ENCODE peak calls at places on chromosome 1, in six cellular contexts. X is neuronal stem cell, I is upper lobe of right lung, H is PC-9, S is NT2/D1, D is Karpas-422. A is an unnamed sample. For H3K4me1, the result is how much of the 10 kb centered on the place peaks cover.

GRCh38 chr1:27527857-27528700 is 38.1 kb upstream of the WASF2 start:
- DNase-seq in X (peak), I (peak), H (peak), S (no peak), D (peak), A (peak)

GRCh38 chr1:22018583-22019559 is 17.4 kb downstream of the CELA3A start:
- DNase-seq in X (no peak), I (no peak), H (peak), S (no peak), D (peak), A (no peak)

GRCh38 chr1:201184734-201185453 is 5.7 kb upstream of the IGFN1 start:
- DNase-seq in X (peak), I (no peak), H (peak), S (peak), D (peak), A (peak)

GRCh38 chr1:106651028-106651752 is 405.3 kb upstream of the PRMT6 start:
- DNase-seq in X (no peak), I (no peak), H (no peak), S (no peak), D (no peak), A (no peak)

GRCh38 chr1:100528861-100529260 is 9.1 kb upstream of the GPR88 start:
- DNase-seq in X (no peak), I (no peak), H (no peak), S (no peak), D (no peak), A (no peak)

GRCh38 chr1:21647431-21648373 is 21.5 kb downstream of the RAP1GAP start:
- DNase-seq in X (peak), I (no peak), H (peak), S (peak), D (peak), A (peak)

GRCh38 chr1:102120910-102121309 is 124.2 kb upstream of the OLFM3 start:
- DNase-seq in X (no peak), I (no peak), H (no peak), S (no peak), D (no peak), A (no peak)

GRCh38 chr1:221913351-221913750 is 171.5 kb upstream of the DUSP10 start:
- DNase-seq in X (no peak), I (no peak), H (no peak), S (no peak), D (no peak), A (no peak)

GRCh38 chr1:28417441-28418277 is 48.1 kb downstream of the PHACTR4 start:
- DNase-seq in X (no peak), I (no peak), H (peak), S (no peak), D (peak), A (no peak)

GRCh38 chr1:25706146-25707089 is 89.8 kb downstream of the MAN1C1 start:
- DNase-seq in X (no peak), I (no peak), H (no peak), S (no peak), D (no peak), A (no peak)

GRCh38 chr1:20381961-20382360 is 91.3 kb downstream of the VWA5B1 start:
- DNase-seq in X (no peak), I (no peak), H (no peak), S (no peak), D (no peak), A (no peak)
- H3K4me1 ChIP-seq in X (under half), I (under half), H (under half), S (under half), D (half or more), A (under half)

GRCh38 chr1:234531181-234532132 is 52.5 kb upstream of the TARBP1 start:
- DNase-seq in X (no peak), I (no peak), H (peak), S (no peak), D (no peak), A (peak)

GRCh38 chr1:234533975-234534876 is 55.2 kb upstream of the TARBP1 start:
- DNase-seq in X (no peak), I (peak), H (peak), S (no peak), D (no peak), A (peak)

GRCh38 chr1:234532511-234532922 is 53.5 kb upstream of the TARBP1 start:
- DNase-seq in X (no peak), I (no peak), H (no peak), S (no peak), D (no peak), A (peak)

GRCh38 chr1:234535208-234535607 is 56.2 kb upstream of the TARBP1 start:
- DNase-seq in X (no peak), I (no peak), H (no peak), S (no peak), D (no peak), A (no peak)

DNA sequence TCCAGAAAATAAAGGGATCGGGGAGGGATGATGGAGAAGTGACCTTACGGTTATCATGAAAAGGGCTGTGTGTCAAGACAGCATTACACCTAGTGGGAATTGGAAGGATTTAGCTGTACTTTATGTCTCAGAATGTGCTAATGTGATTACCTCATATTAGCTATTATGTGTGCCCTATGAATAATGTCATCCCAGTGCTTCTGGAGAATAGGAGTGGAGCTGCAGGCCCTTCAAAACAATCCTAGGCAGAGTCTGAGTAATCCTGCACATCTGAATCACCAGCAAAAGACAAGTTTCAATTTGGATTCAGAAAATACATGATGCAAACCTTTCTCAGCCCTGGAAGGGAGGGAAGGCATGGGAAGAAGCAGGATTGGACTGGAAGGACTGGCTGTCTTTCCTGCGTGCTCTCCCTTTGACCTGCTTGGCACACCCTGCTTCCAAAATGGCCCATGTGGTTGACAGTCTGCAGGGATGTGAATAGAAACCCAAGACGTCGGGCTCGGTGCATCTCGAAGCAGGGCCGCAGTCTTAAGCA is 54.1 kb upstream of the TARBP1 start:
- DNase-seq in X (no peak), I (no peak), H (no peak), S (no peak), D (no peak), A (no peak)
- H3K4me1 ChIP-seq in X (under half), I (half or more), H (half or more), S (under half), D (under half), A (half or more)

DNA sequence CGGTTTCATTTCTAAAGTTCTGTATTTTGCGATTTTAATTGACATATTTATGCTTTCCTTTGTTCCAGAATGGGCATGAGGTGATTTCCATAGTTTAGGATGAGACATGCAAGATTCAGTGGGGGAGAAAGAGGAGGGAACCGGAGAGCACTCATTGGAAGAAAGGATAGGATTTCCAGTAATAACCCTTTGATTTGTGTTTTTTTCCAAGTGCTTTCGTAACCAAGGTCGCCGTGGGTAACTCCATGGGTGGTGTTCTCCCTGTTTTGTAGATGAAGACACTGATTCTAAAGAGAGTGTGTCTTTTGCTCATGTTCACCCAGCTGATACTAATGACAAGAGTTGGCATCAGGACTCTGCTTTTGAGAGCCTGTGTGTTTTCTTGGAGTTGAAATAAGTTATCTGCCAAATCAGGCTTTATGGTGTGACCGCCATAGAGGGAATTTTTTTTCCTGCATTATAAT is 170.1 kb downstream of the DHRS3 start:
- DNase-seq in X (no peak), I (no peak), H (no peak), S (no peak), D (no peak), A (no peak)
- H3K4me1 ChIP-seq in X (under half), I (half or more), H (under half), S (under half), D (under half), A (under half)

DNA sequence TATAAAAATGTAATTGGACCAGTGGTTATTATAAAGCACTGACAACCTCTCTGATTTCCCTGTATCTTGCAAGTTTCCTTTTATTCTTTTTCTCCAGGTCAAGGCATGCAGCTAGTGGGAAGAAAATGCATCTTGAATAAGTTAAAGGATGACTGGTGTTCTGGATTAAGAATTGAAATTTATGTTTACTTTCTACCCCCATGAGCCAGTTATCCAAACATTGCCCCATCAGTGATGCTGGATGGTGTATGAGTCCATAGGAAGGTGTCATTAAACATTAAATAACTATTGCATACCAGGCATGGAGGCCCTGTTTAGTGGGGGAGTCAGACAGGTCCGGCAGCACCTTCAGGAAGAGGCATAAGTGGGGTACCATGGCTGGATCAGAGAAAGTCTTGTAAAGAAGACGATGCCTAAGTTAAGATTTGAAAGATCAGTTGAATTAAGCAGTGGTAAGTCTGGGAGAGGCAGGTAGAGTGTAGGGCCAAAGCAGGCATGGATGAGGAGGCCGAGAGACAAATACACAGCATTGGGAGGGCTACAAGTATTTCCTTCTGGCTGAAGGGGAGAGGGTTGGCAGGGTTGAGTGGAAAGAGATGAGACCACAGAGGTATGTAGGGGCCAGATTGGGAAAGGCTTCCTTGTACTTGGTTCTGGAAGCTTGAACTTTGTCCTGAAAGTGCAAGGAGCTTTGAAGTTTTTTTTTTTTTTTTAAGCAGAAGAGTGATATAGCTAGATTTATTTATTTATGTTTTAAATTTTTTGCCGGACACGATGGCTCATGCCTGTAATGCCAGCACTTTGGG is 5.7 kb downstream of the SZRD1 start:
- DNase-seq in X (no peak), I (no peak), H (no peak), S (no peak), D (no peak), A (no peak)
- H3K4me1 ChIP-seq in X (under half), I (half or more), H (under half), S (under half), D (under half), A (under half)

DNA sequence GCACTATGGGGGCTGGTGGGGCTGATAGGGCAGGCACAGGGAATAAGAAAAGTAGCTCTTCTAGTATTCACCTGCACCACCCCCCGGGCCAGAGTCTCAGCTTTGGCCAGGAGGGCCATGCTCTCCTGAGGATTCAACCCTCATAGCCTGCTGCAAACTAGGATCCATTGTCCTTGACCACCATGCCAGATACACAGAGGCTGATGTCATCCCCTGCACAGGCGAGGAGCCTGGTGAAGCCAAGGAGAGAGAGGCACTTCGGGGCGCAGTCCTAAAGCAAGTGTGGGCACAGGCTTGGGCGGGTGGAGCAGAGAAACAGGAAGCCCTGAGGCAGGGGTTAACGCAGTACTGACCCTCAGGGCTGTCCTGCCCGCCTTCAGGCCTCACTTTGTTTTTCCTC is 29.5 kb downstream of the TMEM53 start:
- DNase-seq in X (no peak), I (no peak), H (no peak), S (no peak), D (no peak), A (no peak)
- H3K4me1 ChIP-seq in X (under half), I (under half), H (under half), S (under half), D (under half), A (under half)

GRCh38 chr1:1171551-1172340 is 1.9 kb upstream of the TTLL10 start:
- DNase-seq in X (no peak), I (no peak), H (no peak), S (no peak), D (no peak), A (no peak)

GRCh38 chr1:1168451-1169411 is 4.9 kb upstream of the TTLL10 start:
- DNase-seq in X (no peak), I (no peak), H (no peak), S (no peak), D (no peak), A (peak)

GRCh38 chr1:1170891-1171550 is 2.7 kb upstream of the TTLL10 start:
- DNase-seq in X (no peak), I (no peak), H (no peak), S (no peak), D (no peak), A (no peak)

GRCh38 chr1:1169429-1170214 is 4.1 kb upstream of the TTLL10 start:
- DNase-seq in X (no peak), I (no peak), H (no peak), S (no peak), D (no peak), A (no peak)

DNA sequence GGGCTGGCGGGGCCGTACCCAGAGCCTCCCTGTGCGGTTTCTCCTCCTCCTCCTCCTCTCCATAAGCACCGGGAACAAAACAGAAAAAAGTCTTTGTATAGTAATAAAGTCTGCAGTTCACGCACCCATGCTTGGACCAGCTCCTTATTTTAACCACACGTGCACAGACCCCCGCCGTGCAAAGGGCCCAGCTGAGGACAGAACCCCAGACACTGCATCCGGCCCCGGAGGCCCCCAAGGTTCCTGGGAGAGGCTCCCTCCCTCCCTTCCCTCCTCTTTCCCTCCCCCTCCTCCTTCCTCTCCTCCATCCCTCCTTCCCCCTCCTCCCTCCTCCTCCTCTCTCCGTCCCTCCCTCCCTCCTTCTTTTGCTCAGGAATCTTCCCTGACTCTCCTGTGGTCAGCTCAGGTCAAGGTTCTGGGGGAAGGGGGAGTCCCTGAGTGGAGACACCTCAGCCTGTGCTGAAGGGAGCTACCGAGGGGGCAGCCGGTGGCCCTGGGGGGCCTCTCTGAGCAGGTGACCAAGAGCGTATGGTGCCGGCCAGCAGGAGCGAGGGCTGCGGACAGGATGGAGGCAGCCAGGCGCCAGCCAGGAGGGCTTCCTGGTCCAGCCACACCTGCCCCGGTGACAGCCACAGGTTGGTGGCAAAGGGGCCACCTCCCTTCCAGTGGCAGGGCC is 3.3 kb upstream of the TTLL10 start:
- DNase-seq in X (no peak), I (no peak), H (no peak), S (no peak), D (no peak), A (no peak)
- H3K4me1 ChIP-seq in X (under half), I (under half), H (under half), S (under half), D (under half), A (under half)

DNA sequence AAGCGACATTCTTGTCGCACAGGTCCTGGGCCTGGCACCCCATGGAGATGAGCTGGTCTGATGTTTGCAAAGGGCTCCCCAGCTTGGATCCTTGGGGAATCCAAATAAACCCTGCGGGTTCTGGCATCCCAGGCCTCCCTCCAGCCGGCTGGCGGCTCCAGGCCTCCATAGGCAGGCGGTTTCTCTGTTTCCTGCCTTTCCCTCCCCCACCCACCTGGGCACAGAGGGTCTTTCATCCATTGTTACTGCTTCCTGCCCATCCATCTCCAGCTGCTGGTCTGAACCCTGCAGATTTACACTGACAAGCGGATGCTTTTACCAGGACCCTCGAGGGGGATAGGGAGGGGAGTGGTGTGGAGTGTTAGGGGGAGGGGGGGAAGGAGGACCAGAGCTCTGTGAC is 39.1 kb upstream of the ID3 start:
- DNase-seq in X (peak), I (no peak), H (no peak), S (peak), D (no peak), A (no peak)
- H3K4me1 ChIP-seq in X (under half), I (under half), H (half or more), S (under half), D (half or more), A (under half)

GRCh38 chr1:41682149-41682548 is 197.7 kb upstream of the EDN2 start:
- DNase-seq in X (no peak), I (peak), H (no peak), S (no peak), D (no peak), A (no peak)
- H3K4me1 ChIP-seq in X (under half), I (under half), H (under half), S (under half), D (under half), A (under half)

A was measured in pancreas.